ENCODE peak calls at places on chromosomes 5 and 9, in five cellular contexts. One of them, this sample, is unnamed. For H3K4me1, the result is how much of the 10 kb centered on the place peaks cover.

GRCh38 chr5:138466058-138466899 is 1.0 kb downstream of the EGR1 start:
- DNase-seq in transverse colon: peak
- DNase-seq in GM23338: no peak
- DNase-seq in ascending aorta: no peak
- DNase-seq in HCT116: no peak
- DNase-seq in this sample: no peak

GRCh38 chr5:149002053-149002452 is 60.8 kb downstream of the SH3TC2 start:
- DNase-seq in transverse colon: no peak
- DNase-seq in GM23338: peak
- DNase-seq in ascending aorta: no peak
- DNase-seq in HCT116: peak
- DNase-seq in this sample: peak

GRCh38 chr5:152329896-152330295 is 75.2 kb downstream of the NMUR2 start:
- DNase-seq in transverse colon: no peak
- DNase-seq in GM23338: no peak
- DNase-seq in ascending aorta: no peak
- DNase-seq in HCT116: no peak
- DNase-seq in this sample: no peak

GRCh38 chr5:32098806-32099435 is 75.2 kb downstream of the GOLPH3 start:
- DNase-seq in transverse colon: no peak
- DNase-seq in GM23338: no peak
- DNase-seq in ascending aorta: no peak
- DNase-seq in HCT116: no peak
- DNase-seq in this sample: no peak

GRCh38 chr9:32572900-32573523 is at the start of gene NDUFB6:
- DNase-seq in transverse colon: peak
- DNase-seq in GM23338: peak
- DNase-seq in ascending aorta: peak
- DNase-seq in HCT116: peak
- DNase-seq in this sample: peak

GRCh38 chr5:100900796-100901731 is 2.0 kb downstream of the ST8SIA4 start:
- DNase-seq in transverse colon: peak
- DNase-seq in GM23338: peak
- DNase-seq in ascending aorta: peak
- DNase-seq in HCT116: no peak
- DNase-seq in this sample: peak

GRCh38 chr5:59424515-59424914 is 469.0 kb downstream of the PDE4D start:
- DNase-seq in transverse colon: no peak
- DNase-seq in GM23338: no peak
- DNase-seq in ascending aorta: no peak
- DNase-seq in HCT116: no peak
- DNase-seq in this sample: no peak

GRCh38 chr5:37846786-37847310 is 7.0 kb upstream of the GDNF start:
- DNase-seq in transverse colon: no peak
- DNase-seq in GM23338: no peak
- DNase-seq in ascending aorta: no peak
- DNase-seq in HCT116: no peak
- DNase-seq in this sample: no peak

GRCh38 chr5:149392718-149393117 is 13.6 kb upstream of the IL17B start:
- DNase-seq in transverse colon: no peak
- DNase-seq in GM23338: no peak
- DNase-seq in ascending aorta: no peak
- DNase-seq in HCT116: no peak
- DNase-seq in this sample: no peak

GRCh38 chr9:126860757-126861466 is 473 bp downstream of the ZBTB34 start:
- DNase-seq in transverse colon: peak
- DNase-seq in GM23338: peak
- DNase-seq in ascending aorta: no peak
- DNase-seq in HCT116: no peak
- DNase-seq in this sample: peak

GRCh38 chr5:59357421-59357977 is 536.0 kb downstream of the PDE4D start:
- DNase-seq in transverse colon: no peak
- DNase-seq in GM23338: peak
- DNase-seq in ascending aorta: no peak
- DNase-seq in HCT116: no peak
- DNase-seq in this sample: peak

GRCh38 chr9:81628897-81629296 is 60.5 kb downstream of the TLE1 start:
- DNase-seq in transverse colon: no peak
- DNase-seq in GM23338: no peak
- DNase-seq in ascending aorta: no peak
- DNase-seq in HCT116: no peak
- DNase-seq in this sample: no peak

GRCh38 chr5:134438268-134438622 is 26.6 kb upstream of the CDKN2AIPNL start:
- DNase-seq in transverse colon: no peak
- DNase-seq in GM23338: no peak
- DNase-seq in ascending aorta: no peak
- DNase-seq in HCT116: no peak
- DNase-seq in this sample: no peak

GRCh38 chr9:7303932-7304331 is 495.6 kb downstream of the DMAC1 start:
- DNase-seq in transverse colon: no peak
- DNase-seq in GM23338: no peak
- DNase-seq in ascending aorta: no peak
- DNase-seq in HCT116: no peak
- DNase-seq in this sample: no peak

GRCh38 chr9:134134949-134135342 is 936 bp upstream of the WDR5 start:
- DNase-seq in transverse colon: no peak
- DNase-seq in GM23338: no peak
- DNase-seq in ascending aorta: no peak
- DNase-seq in HCT116: no peak
- DNase-seq in this sample: no peak

GRCh38 chr9:115456515-115456914 is 338.6 kb upstream of the TNC start:
- DNase-seq in transverse colon: no peak
- DNase-seq in GM23338: no peak
- DNase-seq in ascending aorta: no peak
- DNase-seq in HCT116: no peak
- DNase-seq in this sample: no peak

GRCh38 chr5:139636207-139636792 is 11.8 kb upstream of the CXXC5 start:
- DNase-seq in transverse colon: peak
- DNase-seq in GM23338: no peak
- DNase-seq in ascending aorta: no peak
- DNase-seq in HCT116: no peak
- DNase-seq in this sample: peak

GRCh38 chr9:130171226-130172148 is 717 bp upstream of the NCS1 start:
- DNase-seq in transverse colon: no peak
- DNase-seq in GM23338: peak
- DNase-seq in ascending aorta: no peak
- DNase-seq in HCT116: no peak
- DNase-seq in this sample: peak

GRCh38 chr5:40359093-40359492 is 320.6 kb upstream of the PTGER4 start:
- DNase-seq in transverse colon: no peak
- DNase-seq in GM23338: no peak
- DNase-seq in ascending aorta: no peak
- DNase-seq in HCT116: no peak
- DNase-seq in this sample: no peak

GRCh38 chr9:95268681-95269080 is 48.8 kb downstream of the FANCC start:
- DNase-seq in transverse colon: no peak
- DNase-seq in GM23338: peak
- DNase-seq in ascending aorta: no peak
- DNase-seq in HCT116: peak
- DNase-seq in this sample: peak

GRCh38 chr5:108687599-108688220 is 60.0 kb upstream of the FER start:
- DNase-seq in transverse colon: no peak
- DNase-seq in GM23338: peak
- DNase-seq in ascending aorta: no peak
- DNase-seq in HCT116: no peak
- DNase-seq in this sample: no peak

GRCh38 chr5:16500024-16500423 is 34.4 kb upstream of the ZNF622 start:
- DNase-seq in transverse colon: no peak
- DNase-seq in GM23338: no peak
- DNase-seq in ascending aorta: no peak
- DNase-seq in HCT116: no peak
- DNase-seq in this sample: no peak

GRCh38 chr5:135376961-135377621 is 21.9 kb downstream of the MACROH2A1 start:
- DNase-seq in transverse colon: no peak
- DNase-seq in GM23338: no peak
- DNase-seq in ascending aorta: no peak
- DNase-seq in HCT116: no peak
- DNase-seq in this sample: no peak

GRCh38 chr5:368162-369084 is 46.9 kb downstream of the AHRR start:
- DNase-seq in transverse colon: peak
- DNase-seq in GM23338: no peak
- DNase-seq in ascending aorta: no peak
- DNase-seq in HCT116: no peak
- DNase-seq in this sample: no peak

GRCh38 chr9:99360026-99360425 is 137.9 kb downstream of the SEC61B start:
- DNase-seq in transverse colon: no peak
- DNase-seq in GM23338: no peak
- DNase-seq in ascending aorta: no peak
- DNase-seq in HCT116: no peak
- DNase-seq in this sample: no peak

GRCh38 chr9:133742849-133743444 is 4.8 kb upstream of the SARDH start:
- DNase-seq in transverse colon: peak
- DNase-seq in GM23338: peak
- DNase-seq in ascending aorta: no peak
- DNase-seq in HCT116: peak
- DNase-seq in this sample: peak

GRCh38 chr5:163456840-163457239 is 3.1 kb downstream of the NUDCD2 start:
- DNase-seq in transverse colon: no peak
- DNase-seq in GM23338: no peak
- DNase-seq in ascending aorta: no peak
- DNase-seq in HCT116: no peak
- DNase-seq in this sample: no peak

GRCh38 chr5:175867587-175868347 is 3.6 kb upstream of the CPLX2 start:
- DNase-seq in transverse colon: peak
- DNase-seq in GM23338: peak
- DNase-seq in ascending aorta: no peak
- DNase-seq in HCT116: peak
- DNase-seq in this sample: no peak
- TF ChIP-seq CTCF in transverse colon: no peak
- TF ChIP-seq CTCF in GM23338: peak
- TF ChIP-seq CTCF in ascending aorta: no peak
- TF ChIP-seq CTCF in HCT116: peak
- TF ChIP-seq CTCF in this sample: no peak

GRCh38 chr5:150618188-150618587 is 22.3 kb upstream of the SYNPO start:
- DNase-seq in transverse colon: no peak
- DNase-seq in GM23338: no peak
- DNase-seq in ascending aorta: no peak
- DNase-seq in HCT116: no peak
- DNase-seq in this sample: no peak

GRCh38 chr5:150619359-150620230 is 20.9 kb upstream of the SYNPO start:
- DNase-seq in transverse colon: no peak
- DNase-seq in GM23338: no peak
- DNase-seq in ascending aorta: no peak
- DNase-seq in HCT116: no peak
- DNase-seq in this sample: no peak

GRCh38 chr5:150616506-150616905 is 24.0 kb upstream of the SYNPO start:
- DNase-seq in transverse colon: no peak
- DNase-seq in GM23338: no peak
- DNase-seq in ascending aorta: no peak
- DNase-seq in HCT116: no peak
- DNase-seq in this sample: no peak

GRCh38 chr5:150621301-150621700 is 19.2 kb upstream of the SYNPO start:
- DNase-seq in transverse colon: no peak
- DNase-seq in GM23338: no peak
- DNase-seq in ascending aorta: no peak
- DNase-seq in HCT116: no peak
- DNase-seq in this sample: no peak

DNA sequence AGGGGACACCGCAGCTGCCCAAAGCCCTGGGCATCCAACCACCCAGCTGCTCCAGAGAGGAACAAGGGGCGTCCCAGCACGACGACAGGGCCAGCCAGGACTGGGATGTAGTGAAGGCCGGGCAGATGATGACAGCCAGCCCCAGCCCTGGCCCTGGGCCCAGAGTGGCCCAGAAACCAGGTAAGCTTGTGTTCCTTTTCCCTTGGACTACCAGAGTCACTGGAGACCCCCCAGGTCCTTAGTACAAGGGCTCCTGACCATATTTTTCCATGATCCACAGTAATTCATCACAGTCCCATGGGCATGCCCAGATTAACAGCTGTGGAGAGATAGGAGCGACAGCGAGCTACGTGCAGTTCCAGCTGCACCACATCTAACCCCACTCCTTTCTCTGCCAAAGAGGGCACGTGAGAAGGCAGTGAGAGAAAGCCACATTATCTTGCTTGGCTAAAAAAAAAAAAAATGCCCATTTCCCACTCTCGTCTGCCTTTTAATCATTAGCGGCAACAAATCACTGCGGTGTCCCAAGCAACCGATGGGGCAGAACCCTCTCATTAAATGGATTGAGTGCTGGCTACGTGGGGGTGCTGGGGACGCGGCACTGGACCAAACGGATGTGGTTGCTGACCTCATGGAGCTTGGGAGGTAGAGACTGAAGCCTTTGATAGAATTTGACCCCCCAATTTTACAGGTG is 21.7 kb upstream of the SYNPO start:
- DNase-seq in transverse colon: no peak
- DNase-seq in GM23338: no peak
- DNase-seq in ascending aorta: no peak
- DNase-seq in HCT116: no peak
- DNase-seq in this sample: no peak
- H3K4me1 ChIP-seq in transverse colon: under half
- H3K4me1 ChIP-seq in GM23338: under half
- H3K4me1 ChIP-seq in ascending aorta: under half
- H3K4me1 ChIP-seq in HCT116: under half
- H3K4me1 ChIP-seq in this sample: under half

DNA sequence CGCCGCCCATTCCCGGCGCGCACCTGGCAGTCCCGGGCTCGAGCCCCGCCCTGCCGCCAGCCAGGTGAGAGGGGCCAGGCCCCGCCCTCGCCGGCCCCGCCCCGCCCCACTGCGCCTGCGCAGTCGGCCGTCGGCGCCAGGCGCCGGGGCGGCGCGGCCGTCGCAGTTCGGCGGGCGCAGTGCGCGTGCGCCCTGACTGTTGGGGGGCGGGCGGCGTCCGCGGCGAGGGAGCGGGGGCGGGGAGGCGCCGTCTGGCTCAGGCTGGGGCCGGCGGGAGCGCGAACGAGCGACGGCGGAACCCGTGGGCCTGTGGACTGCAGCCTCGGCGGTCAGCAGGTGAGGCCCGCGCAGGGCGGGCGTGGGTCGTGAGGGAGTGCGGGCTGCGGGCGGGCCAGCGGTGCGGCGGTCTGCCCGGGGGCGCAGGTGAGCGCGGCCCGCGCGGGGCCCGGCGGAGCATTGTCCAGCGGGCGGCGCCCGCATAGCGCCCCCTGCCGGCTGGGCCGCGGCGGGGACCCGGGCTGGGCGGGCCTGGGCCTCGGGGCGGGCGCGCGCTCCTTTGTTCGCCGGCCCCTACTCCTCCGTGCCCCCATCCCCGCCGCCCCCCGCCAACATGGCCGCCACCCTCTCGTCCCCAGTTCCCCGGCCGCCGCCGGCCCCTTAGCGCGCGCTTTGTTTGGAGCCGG is at the start of gene SPIN1:
- DNase-seq in transverse colon: peak
- DNase-seq in GM23338: peak
- DNase-seq in ascending aorta: no peak
- DNase-seq in HCT116: peak
- DNase-seq in this sample: peak
- TF ChIP-seq CTCF in transverse colon: no peak
- TF ChIP-seq CTCF in GM23338: no peak
- TF ChIP-seq CTCF in ascending aorta: peak
- TF ChIP-seq CTCF in HCT116: no peak
- TF ChIP-seq CTCF in this sample: no peak

DNA sequence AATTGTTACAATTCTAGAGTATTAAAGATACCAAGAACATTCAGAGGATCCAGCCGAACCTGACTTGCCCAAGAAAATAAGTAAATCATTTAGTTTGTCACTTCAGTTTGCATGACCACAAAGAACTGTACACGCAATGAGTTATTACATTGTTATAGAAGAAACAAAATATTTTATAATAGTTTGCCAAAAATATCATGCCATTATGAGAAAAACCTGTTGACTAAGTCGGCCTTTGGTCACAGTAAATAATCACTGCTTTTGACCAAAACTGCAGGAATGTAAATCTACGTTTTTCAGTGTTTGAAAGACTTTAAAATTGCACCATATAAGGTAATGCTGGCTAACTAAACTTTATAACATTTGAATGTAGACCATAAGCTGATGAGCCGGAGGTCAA is 27.9 kb downstream of the TRIO start:
- DNase-seq in transverse colon: no peak
- DNase-seq in GM23338: no peak
- DNase-seq in ascending aorta: no peak
- DNase-seq in HCT116: no peak
- DNase-seq in this sample: no peak
- H3K4me1 ChIP-seq in transverse colon: half or more
- H3K4me1 ChIP-seq in GM23338: half or more
- H3K4me1 ChIP-seq in ascending aorta: under half
- H3K4me1 ChIP-seq in HCT116: half or more
- H3K4me1 ChIP-seq in this sample: under half